ENCODE peak calls at places on chromosome 21, in nine cellular contexts. N is mesothelial cell of epicardium; I is neural progenitor cell; G is HT1080; V is cardiac fibroblast; Y is substantia nigra; S is T follicular helper cell; K is CD8-positive, alpha-beta T cell; F is mucosa of gallbladder. J is an unnamed sample.

GRCh38 chr21:26148834-26149354 is 21.7 kb downstream of the APP start:
- DNase-seq in Y (no peak), G (peak), N (no peak), K (no peak), I (peak), S (no peak), V (peak), F (peak), J (no peak)

GRCh38 chr21:15744926-15745325 is 15.1 kb downstream of the USP25 start:
- DNase-seq in F (no peak), Y (no peak), I (no peak), G (no peak), K (no peak), S (no peak), V (no peak), N (no peak), J (no peak)

GRCh38 chr21:23162213-23162946 is 2164.2 kb downstream of the NCAM2 start:
- DNase-seq in G (peak), Y (no peak), K (no peak), I (no peak), N (no peak), S (no peak), V (no peak), F (no peak), J (no peak)

GRCh38 chr21:36288651-36289243 is 31.2 kb upstream of the MORC3 start:
- DNase-seq in Y (no peak), I (no peak), G (no peak), K (no peak), N (no peak), F (no peak), V (no peak), S (no peak), J (no peak)

GRCh38 chr21:43195131-43196021 is 26.6 kb downstream of the CRYAA start:
- DNase-seq in F (peak), Y (no peak), G (no peak), N (no peak), I (no peak), S (no peak), V (peak), K (no peak), J (no peak)

GRCh38 chr21:37904879-37905278 is 11.4 kb downstream of the KCNJ6 start:
- DNase-seq in Y (no peak), K (no peak), N (no peak), G (no peak), V (no peak), I (no peak), F (no peak), S (no peak), J (no peak)

GRCh38 chr21:39952265-39952664 is 85.0 kb downstream of the PCP4 start:
- DNase-seq in G (no peak), K (no peak), V (no peak), S (no peak), Y (no peak), N (no peak), I (peak), F (no peak), J (no peak)

GRCh38 chr21:14046401-14046800 is 164.4 kb downstream of the LIPI start:
- DNase-seq in G (no peak), F (no peak), Y (no peak), S (no peak), I (no peak), V (peak), K (no peak), N (no peak), J (no peak)

GRCh38 chr21:42839271-42840231 is 39.8 kb downstream of the WDR4 start:
- DNase-seq in G (no peak), S (no peak), I (no peak), F (no peak), N (no peak), Y (no peak), K (no peak), V (no peak), J (no peak)

GRCh38 chr21:16667395-16667794 is 845.4 kb upstream of the CXADR start:
- DNase-seq in F (no peak), V (peak), G (no peak), S (no peak), I (no peak), Y (no peak), N (no peak), K (no peak), J (no peak)

GRCh38 chr21:42041711-42042110 is 29.4 kb upstream of the UMODL1 start:
- DNase-seq in K (no peak), N (no peak), F (no peak), V (no peak), Y (no peak), G (no peak), I (no peak), S (no peak), J (no peak)

GRCh38 chr21:15986277-15986676 is 256.5 kb downstream of the USP25 start:
- DNase-seq in N (no peak), S (no peak), V (no peak), K (no peak), G (no peak), I (no peak), F (no peak), Y (no peak), J (no peak)

GRCh38 chr21:40925481-40925880 is 78.5 kb upstream of the DSCAM start:
- DNase-seq in S (no peak), N (no peak), G (no peak), V (no peak), I (no peak), K (no peak), Y (no peak), F (no peak), J (no peak)

GRCh38 chr21:17387030-17387617 is 125.7 kb upstream of the CXADR start:
- DNase-seq in I (peak), N (no peak), V (peak), Y (no peak), F (peak), S (peak), K (peak), G (peak), J (peak)

GRCh38 chr21:28776251-28776650 is 216.4 kb downstream of the LTN1 start:
- DNase-seq in K (no peak), I (no peak), G (peak), S (no peak), F (no peak), V (peak), Y (no peak), N (no peak), J (no peak)

GRCh38 chr21:36749935-36750578 is 51.1 kb downstream of the SIM2 start:
- DNase-seq in V (peak), K (no peak), G (no peak), S (no peak), N (no peak), I (peak), Y (no peak), F (no peak), J (no peak)

GRCh38 chr21:25005388-25005787 is 601.9 kb downstream of the MRPL39 start:
- DNase-seq in N (no peak), G (peak), S (no peak), V (peak), K (no peak), Y (no peak), F (no peak), I (no peak), J (no peak)

GRCh38 chr21:40534886-40535285 is 312.1 kb downstream of the DSCAM start:
- DNase-seq in Y (no peak), N (no peak), K (no peak), S (no peak), V (no peak), G (no peak), F (no peak), I (no peak), J (no peak)

GRCh38 chr21:34642211-34643075 is 26.4 kb upstream of the CLIC6 start:
- DNase-seq in Y (no peak), S (no peak), V (peak), I (no peak), K (no peak), G (peak), F (no peak), N (no peak), J (peak)

GRCh38 chr21:38751379-38752050 is 54.2 kb upstream of the ETS2 start:
- DNase-seq in F (peak), V (peak), K (no peak), S (no peak), I (no peak), Y (no peak), G (no peak), N (no peak), J (no peak)

GRCh38 chr21:26389971-26390641 is 183.0 kb downstream of the CYYR1 start:
- DNase-seq in Y (no peak), N (no peak), K (no peak), F (no peak), S (no peak), V (peak), I (no peak), G (peak), J (no peak)

GRCh38 chr21:42845296-42845965 is 33.9 kb downstream of the WDR4 start:
- DNase-seq in S (no peak), V (no peak), N (no peak), K (no peak), Y (no peak), G (no peak), I (no peak), F (no peak), J (no peak)